ENCODE peak calls at places on chromosomes 2 and 18, in five cellular contexts. K, T, D, Z and A are unnamed samples.

GRCh38 chr2:86622878-86623548 is 652 bp downstream of the RNF103 start:
- DNase-seq in T (peak; percentile 81), Z (peak; percentile 88), K (peak; percentile 53), D (peak; percentile 65), A (no peak)

GRCh38 chr2:68908392-68908970 is 37.3 kb upstream of the BMP10 start:
- DNase-seq in Z (peak; percentile 89), T (peak; percentile 37), K (peak; percentile 57), D (peak; percentile 88), A (peak; percentile 72)

GRCh38 chr18:44943201-44943881 is 262.7 kb downstream of the SETBP1 start:
- DNase-seq in T (peak; percentile 28), Z (no peak), K (no peak), D (no peak), A (no peak)

GRCh38 chr2:200350796-200351195 is 44.3 kb downstream of the SPATS2L start:
- DNase-seq in K (no peak), D (no peak), Z (no peak), T (no peak), A (no peak)

GRCh38 chr2:108417254-108417653 is 31.8 kb upstream of the GCC2 start:
- DNase-seq in Z (no peak), T (no peak), D (no peak), K (no peak), A (no peak)

GRCh38 chr2:241503776-241504392 is 4.5 kb downstream of the STK25 start:
- DNase-seq in T (no peak), Z (no peak), D (no peak), K (no peak), A (no peak)

GRCh38 chr2:31227711-31228125 is 6.2 kb upstream of the EHD3 start:
- DNase-seq in Z (no peak), T (no peak), D (no peak), K (no peak), A (no peak)

GRCh38 chr2:102796337-102796736 is 34.5 kb downstream of the TMEM182 start:
- DNase-seq in D (no peak), Z (no peak), T (no peak), K (no peak), A (no peak)

GRCh38 chr18:45056907-45057306 is 376.2 kb downstream of the SETBP1 start:
- DNase-seq in K (no peak), Z (no peak), T (no peak), D (no peak), A (no peak)

GRCh38 chr2:204842731-204843490 is 297.6 kb downstream of the PARD3B start:
- DNase-seq in D (peak; percentile 47), T (peak; percentile 64), Z (no peak), K (peak; percentile 25), A (peak; percentile 73)

GRCh38 chr2:156319811-156320490 is 12.6 kb downstream of the NR4A2 start:
- DNase-seq in T (peak; percentile 39), K (no peak), Z (peak; percentile 83), D (peak; percentile 59), A (no peak)

GRCh38 chr2:55232863-55233657 is 572 bp downstream of the RPS27A start:
- DNase-seq in K (no peak), D (peak; percentile 56), Z (peak; percentile 79), T (peak; percentile 48), A (peak; percentile 12)

GRCh38 chr18:46435031-46435430 is 222.0 kb downstream of the LOXHD1 start:
- DNase-seq in T (no peak), D (no peak), K (no peak), Z (no peak), A (no peak)

GRCh38 chr18:12543697-12544096 is 114.2 kb downstream of the SPIRE1 start:
- DNase-seq in Z (no peak), T (no peak), D (no peak), K (no peak), A (no peak)

GRCh38 chr18:49976810-49977209 is 163.5 kb upstream of the ACAA2 start:
- DNase-seq in T (no peak), Z (no peak), D (no peak), K (no peak), A (no peak)

GRCh38 chr2:30971291-30972025 is 164.2 kb upstream of the CAPN13 start:
- DNase-seq in T (no peak), K (no peak), Z (no peak), D (no peak), A (no peak)

GRCh38 chr2:46794693-46795317 is 120.8 kb downstream of the MCFD2 start:
- DNase-seq in Z (no peak), K (no peak), D (no peak), T (no peak), A (no peak)

GRCh38 chr2:75276093-75277055 is 77.1 kb upstream of the TACR1 start:
- DNase-seq in Z (no peak), K (peak; percentile 40), D (no peak), T (no peak), A (peak; percentile 37)

GRCh38 chr2:1793001-1793867 is 48.9 kb upstream of the PXDN start:
- DNase-seq in K (no peak), D (no peak), Z (peak; percentile 52), T (no peak), A (no peak)

GRCh38 chr2:78999410-78999809 is 26.1 kb upstream of the REG3G start:
- DNase-seq in D (no peak), T (peak; percentile 42), Z (no peak), K (no peak), A (peak; percentile 7)

GRCh38 chr2:191043438-191043837 is 29.5 kb upstream of the STAT1 start:
- DNase-seq in K (no peak), Z (no peak), D (no peak), T (no peak), A (peak; percentile 46)

GRCh38 chr18:50665519-50665918 is 105.6 kb downstream of the MAPK4 start:
- DNase-seq in K (no peak), T (no peak), D (peak; percentile 53), Z (no peak), A (no peak)

GRCh38 chr18:3874593-3874992 is 424.6 kb downstream of the TGIF1 start:
- DNase-seq in K (no peak), T (no peak), D (no peak), Z (no peak), A (no peak)

GRCh38 chr2:167140767-167141166 is 252.5 kb downstream of the XIRP2 start:
- DNase-seq in Z (no peak), K (no peak), T (peak; percentile 21), D (no peak), A (peak; percentile 87)

GRCh38 chr2:151238527-151239487 is 22.9 kb downstream of the RBM43 start:
- DNase-seq in D (peak; percentile 78), K (peak; percentile 49), Z (peak; percentile 56), T (peak; percentile 83), A (peak; percentile 66)

GRCh38 chr2:122322815-122323214 is 567.4 kb downstream of the TSN start:
- DNase-seq in T (no peak), D (no peak), Z (no peak), K (no peak), A (no peak)

GRCh38 chr18:10476430-10476829 is 22.0 kb downstream of the APCDD1 start:
- DNase-seq in Z (no peak), K (no peak), T (peak; percentile 37), D (no peak), A (peak; percentile 16)

GRCh38 chr2:152304845-152305244 is 30.1 kb upstream of the FMNL2 start:
- DNase-seq in Z (no peak), D (no peak), T (no peak), K (no peak), A (peak; percentile 31)

GRCh38 chr2:146241023-146241422 is 1603.8 kb upstream of the ACVR2A start:
- DNase-seq in Z (no peak), T (no peak), K (no peak), D (no peak), A (no peak)

GRCh38 chr2:146246017-146246733 is 1598.7 kb upstream of the ACVR2A start:
- DNase-seq in Z (no peak), K (no peak), T (no peak), D (no peak), A (no peak)

GRCh38 chr2:146244131-146244530 is 1600.7 kb upstream of the ACVR2A start:
- DNase-seq in K (no peak), D (no peak), Z (no peak), T (no peak), A (no peak)

GRCh38 chr2:146252119-146252518 is 1592.7 kb upstream of the ACVR2A start:
- DNase-seq in T (no peak), Z (no peak), K (no peak), D (no peak), A (no peak)

DNA sequence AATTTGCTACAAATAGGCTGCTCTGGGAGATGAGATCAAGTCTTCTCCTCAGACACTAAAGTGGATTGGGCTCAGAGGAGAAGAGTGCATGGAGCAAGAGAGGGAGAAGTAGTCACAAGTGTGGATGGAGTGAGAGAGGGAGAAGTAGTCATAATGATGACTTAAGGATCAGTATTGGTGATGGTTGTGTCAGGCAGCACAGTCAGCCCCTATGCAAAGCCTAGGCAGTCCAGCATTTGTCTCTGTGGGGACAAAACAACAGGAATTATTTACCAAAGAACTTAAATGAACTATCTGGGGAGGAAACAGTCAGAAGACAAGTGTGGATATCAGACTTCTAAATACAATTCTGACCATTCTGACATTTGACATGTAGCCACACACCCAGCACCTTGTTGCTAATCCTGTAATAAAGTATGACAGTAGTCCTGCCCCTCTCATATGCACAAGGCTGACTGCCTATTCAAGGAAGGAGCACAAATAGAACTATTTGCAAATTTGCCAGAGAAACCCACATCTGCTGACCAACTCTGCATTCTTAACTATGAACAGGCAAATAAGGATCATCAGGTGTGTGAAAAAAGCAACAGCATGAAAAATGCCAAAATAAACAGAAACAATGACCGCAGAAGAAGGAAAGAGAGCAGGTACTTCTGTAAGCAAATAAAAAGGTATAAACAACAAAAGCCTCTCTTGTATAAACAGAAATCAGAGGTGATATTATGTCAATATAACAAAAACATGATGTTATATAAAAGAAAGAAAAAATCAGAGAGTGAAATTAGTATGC is 1597.9 kb upstream of the ACVR2A start:
- DNase-seq in K (no peak), T (no peak), D (no peak), Z (no peak), A (no peak)
- TF ChIP-seq CTCF in K (no peak), T (no peak), D (no peak), Z (no peak), A (no peak)

DNA sequence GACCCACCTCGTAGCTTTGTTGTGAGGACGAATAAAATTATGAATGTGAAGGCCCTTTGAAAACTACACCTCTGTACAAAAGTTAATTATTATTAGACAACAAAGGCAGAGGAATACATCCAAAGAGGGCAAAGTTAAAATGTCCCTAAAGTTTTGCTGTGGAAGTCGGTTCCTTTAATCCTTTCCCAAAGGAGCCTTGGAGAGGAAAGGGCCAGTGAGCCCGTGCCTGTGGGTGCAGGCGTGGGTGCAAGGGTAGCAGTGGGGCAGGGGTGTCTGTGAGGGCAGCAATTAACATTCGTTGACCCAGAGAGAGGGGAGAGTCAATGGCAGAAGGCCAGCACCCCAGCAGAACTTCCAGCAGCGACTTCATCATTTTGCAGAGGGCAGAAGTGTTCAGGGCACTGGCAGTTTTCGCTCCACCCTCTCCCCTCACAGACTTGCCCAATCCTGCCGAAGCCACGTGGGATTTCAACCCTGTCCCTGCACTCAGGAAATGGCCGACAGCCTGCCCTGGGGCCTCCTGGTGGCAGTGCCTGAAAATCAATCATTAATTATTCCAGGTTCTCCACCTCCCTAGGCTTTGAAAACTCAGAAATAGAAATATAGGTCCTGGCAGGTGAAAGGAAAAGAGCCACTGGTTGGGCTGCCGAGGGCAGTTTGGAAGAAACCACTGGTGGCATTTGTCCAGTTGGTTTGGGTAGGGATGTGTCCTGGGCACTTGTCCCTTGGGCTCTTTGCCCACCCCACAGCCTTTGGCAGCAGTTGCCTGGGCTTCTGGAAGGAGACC is 4.2 kb upstream of the PAX8 start:
- DNase-seq in K (peak; percentile 89), T (peak; percentile 64), D (peak; percentile 88), Z (peak; percentile 95), A (peak; percentile 73)
- H3K27ac ChIP-seq in K (peak overlapping the region; percentile 99), T (peak overlapping the region; percentile 79), D (peak overlapping the region; percentile 96), Z (peak overlapping the region; percentile 89), A (peak overlapping the region; percentile 99)

GRCh38 chr2:207311316-207312005 is 145.7 kb upstream of the KLF7 start:
- DNase-seq in Z (no peak), K (peak; percentile 11), D (peak; percentile 57), T (peak; percentile 73), A (peak; percentile 79)
- TF ChIP-seq CTCF in Z (no peak), K (no peak), D (no peak), T (peak; percentile 20), A (no peak)

GRCh38 chr18:47932170-47932569 is 1.7 kb upstream of the SMAD2 start:
- DNase-seq in K (no peak), T (no peak), D (no peak), Z (no peak), A (no peak)
- H3K27ac ChIP-seq in K (peak overlapping the region; percentile 98), T (peak overlapping the region; percentile 99), D (no peak overlapping the region), Z (no peak overlapping the region), A (no peak overlapping the region)